ENCODE peak calls at places on chromosome 9, in six cellular contexts. N is HCT116, D is HepG2, T is GM12878, H is H1, R is K562. O is an unnamed sample. For H3K4me1, the result is how much of the 10 kb centered on the place peaks cover.

GRCh38 chr9:79257215-79257614 is 314.6 kb upstream of the TLE4 start:
- DNase-seq in T (no peak), N (no peak), H (no peak), D (no peak), R (no peak), O (no peak)

GRCh38 chr9:105051897-105052296 is 123.9 kb upstream of the ABCA1 start:
- DNase-seq in T (no peak), N (no peak), D (no peak), H (no peak), R (no peak), O (no peak)

GRCh38 chr9:123922911-123923310 is 7.0 kb downstream of the DENND1A start:
- DNase-seq in R (no peak), H (no peak), N (no peak), T (no peak), D (peak), O (no peak)

GRCh38 chr9:65458465-65458864 is 173.5 kb upstream of the FOXD4L5 start:
- DNase-seq in T (no peak), D (no peak), R (no peak), H (no peak), N (no peak), O (no peak)

GRCh38 chr9:19925674-19926503 is 137.1 kb upstream of the SLC24A2 start:
- DNase-seq in R (peak), T (peak), D (peak), N (peak), H (peak), O (peak)

GRCh38 chr9:129322641-129323375 is 144.7 kb upstream of the IER5L start:
- DNase-seq in N (no peak), H (no peak), D (no peak), T (no peak), R (no peak), O (no peak)

GRCh38 chr9:14312721-14313377 is 1.1 kb downstream of the NFIB start:
- DNase-seq in H (peak), T (no peak), N (no peak), R (peak), D (no peak), O (no peak)

GRCh38 chr9:74557577-74557976 is 60.4 kb downstream of the RORB start:
- DNase-seq in T (no peak), D (no peak), R (no peak), N (no peak), H (no peak), O (no peak)

GRCh38 chr9:76662476-76663281 is 101.6 kb upstream of the PCA3 start:
- DNase-seq in N (no peak), D (no peak), T (no peak), R (no peak), H (no peak), O (no peak)

GRCh38 chr9:3879315-3879714 is 353.5 kb upstream of the RFX3 start:
- DNase-seq in D (no peak), N (no peak), H (no peak), T (no peak), R (no peak), O (no peak)

GRCh38 chr9:15746905-15747304 is 194.1 kb downstream of the CCDC171 start:
- DNase-seq in D (no peak), R (no peak), H (no peak), T (no peak), N (no peak), O (no peak)
- TF ChIP-seq ZNF274 in D (no peak), R (no peak), H (no peak), T (no peak), N (no peak), O (no peak)

GRCh38 chr9:113246928-113247327 is 25.6 kb downstream of the SLC31A1 start:
- DNase-seq in N (no peak), R (no peak), T (no peak), H (no peak), D (no peak), O (no peak)
- H3K4me1 ChIP-seq in N (under half), R (under half), T (under half), H (under half), D (under half), O (under half)

GRCh38 chr9:107935931-107936330 is 446.4 kb upstream of the KLF4 start:
- DNase-seq in N (no peak), H (no peak), T (no peak), D (no peak), R (no peak), O (no peak)
- TF ChIP-seq ZNF274 in N (no peak), H (no peak), T (no peak), D (no peak), R (no peak), O (no peak)

GRCh38 chr9:134358026-134358967 is 32.0 kb downstream of the RXRA start:
- DNase-seq in R (no peak), D (no peak), N (no peak), H (no peak), T (no peak), O (no peak)
- H3K4me1 ChIP-seq in R (under half), D (half or more), N (under half), H (under half), T (under half), O (under half)

GRCh38 chr9:89677696-89678393 is 73.0 kb downstream of the GADD45G start:
- DNase-seq in R (no peak), N (no peak), H (peak), T (no peak), D (no peak), O (peak)

GRCh38 chr9:89674667-89675402 is 70.0 kb downstream of the GADD45G start:
- DNase-seq in H (no peak), N (no peak), D (no peak), R (no peak), T (no peak), O (peak)

GRCh38 chr9:89675403-89675771 is 70.6 kb downstream of the GADD45G start:
- DNase-seq in T (no peak), R (no peak), N (no peak), H (no peak), D (no peak), O (no peak)

GRCh38 chr9:89678394-89679005 is 73.7 kb downstream of the GADD45G start:
- DNase-seq in H (no peak), D (no peak), N (no peak), R (no peak), T (no peak), O (no peak)

DNA sequence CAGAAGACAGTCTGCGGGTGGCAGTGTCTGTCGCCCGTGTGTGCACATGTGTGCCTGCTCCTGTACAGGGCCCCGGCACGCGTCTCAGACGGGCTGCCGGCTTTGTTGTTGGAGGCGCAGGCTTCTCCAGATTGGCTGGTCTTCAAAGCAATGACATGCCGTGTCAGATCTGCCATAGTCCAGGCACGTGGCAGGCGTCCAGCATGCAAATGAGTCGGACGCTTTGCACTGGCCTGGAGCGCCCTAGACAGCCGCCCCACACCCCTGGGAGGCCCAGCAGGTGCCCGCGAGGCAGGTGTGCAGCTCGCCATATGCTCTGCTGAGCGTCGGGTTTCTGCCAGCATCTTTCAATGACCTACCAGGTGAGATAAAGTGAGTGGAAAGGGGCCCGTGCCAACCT is 71.5 kb downstream of the GADD45G start:
- DNase-seq in D (no peak), N (no peak), H (no peak), T (no peak), R (no peak), O (no peak)
- TF ChIP-seq ZNF274 in D (no peak), N (no peak), H (no peak), T (no peak), R (no peak), O (no peak)

GRCh38 chr9:125655074-125655633 is 51.9 kb downstream of the MAPKAP1 start:
- DNase-seq in D (no peak), H (no peak), N (no peak), R (no peak), T (no peak), O (no peak)
- H3K4me1 ChIP-seq in D (under half), H (under half), N (under half), R (under half), T (under half), O (under half)

DNA sequence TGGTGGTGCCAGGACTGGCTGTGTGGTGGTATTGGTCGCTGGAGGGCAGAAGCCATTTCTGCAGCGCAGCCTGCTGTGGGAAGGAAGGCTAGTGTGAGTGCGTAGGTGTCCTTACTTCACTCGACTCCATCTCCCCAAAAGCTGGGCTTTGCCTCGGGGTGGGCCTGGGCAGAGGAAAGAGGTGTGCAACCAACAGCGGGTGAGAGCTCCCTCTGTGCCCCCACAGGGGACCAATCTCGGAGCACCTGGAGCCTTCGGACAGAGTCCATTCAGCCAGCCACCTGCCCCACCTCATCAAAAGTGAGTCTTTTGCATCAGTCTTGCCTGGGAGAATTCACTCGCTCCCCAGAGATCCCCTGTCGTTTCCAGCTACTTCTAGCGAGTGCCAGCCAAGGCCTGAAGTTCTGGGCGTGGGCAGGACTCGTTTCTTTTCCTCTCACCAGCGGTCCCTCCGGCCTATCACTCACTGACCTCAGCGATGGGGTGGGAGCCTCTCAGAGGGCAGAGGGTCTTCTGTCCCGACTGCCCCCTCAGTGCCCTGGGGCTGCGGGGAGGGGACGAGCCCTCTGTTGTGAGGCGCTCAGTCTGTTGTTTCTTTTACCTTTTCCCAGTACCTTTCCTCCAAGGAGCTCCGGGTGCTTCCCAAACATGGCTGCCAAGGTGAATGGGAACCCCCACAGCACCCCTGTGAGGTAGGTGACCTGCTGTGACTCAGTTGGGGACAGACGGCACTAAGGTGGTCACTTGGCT is 32.9 kb upstream of the PRDM12 start:
- DNase-seq in H (no peak), D (no peak), R (no peak), T (no peak), N (no peak), O (no peak)
- TF ChIP-seq ZNF274 in H (no peak), D (no peak), R (no peak), T (no peak), N (no peak), O (no peak)

GRCh38 chr9:34253460-34253837 is 74.6 kb downstream of the UBAP1 start:
- DNase-seq in H (no peak), D (no peak), T (no peak), N (no peak), R (no peak), O (no peak)
- H3K4me1 ChIP-seq in H (under half), D (under half), T (under half), N (under half), R (under half), O (under half)

GRCh38 chr9:81599837-81600236 is 89.5 kb downstream of the TLE1 start:
- DNase-seq in H (no peak), D (no peak), N (no peak), R (no peak), T (no peak), O (no peak)
- TF ChIP-seq ZNF274 in H (no peak), D (no peak), N (no peak), R (no peak), T (no peak), O (no peak)

GRCh38 chr9:128097156-128098016 is 29.4 kb downstream of the SLC25A25 start:
- DNase-seq in N (no peak), H (no peak), R (no peak), T (no peak), D (no peak), O (no peak)
- H3K4me1 ChIP-seq in N (under half), H (under half), R (half or more), T (under half), D (half or more), O (under half)

O was measured in NT2/D1.